ENCODE peak calls at places on chromosomes 16 and 17, in seven cellular contexts. T is right lobe of liver; R is fibroblast of lung; K is right cardiac atrium; F is heart right ventricle; W is effector memory CD4-positive, alpha-beta T cell; O is IMR-90. G is an unnamed sample.

GRCh38 chr16:48347980-48348379 is 37.2 kb downstream of the SIAH1 start:
- DNase-seq in T (no peak), R (no peak), K (no peak), F (no peak), W (no peak), O (no peak), G (no peak)

GRCh38 chr17:10772425-10773380 is 31.2 kb downstream of the TMEM238L start:
- DNase-seq in T (no peak), R (peak; percentile 8), K (no peak), F (no peak), W (no peak), O (peak; percentile 15), G (peak; percentile 15)

GRCh38 chr16:56268799-56269198 is 77.5 kb downstream of the GNAO1 start:
- DNase-seq in T (no peak), R (no peak), K (no peak), F (no peak), W (no peak), O (no peak), G (no peak)

GRCh38 chr16:52528393-52529080 is 18.4 kb downstream of the TOX3 start:
- DNase-seq in T (no peak), R (no peak), K (no peak), F (no peak), W (no peak), O (no peak), G (no peak)

GRCh38 chr17:13288248-13288647 is 270.4 kb upstream of the ELAC2 start:
- DNase-seq in T (no peak), R (no peak), K (no peak), F (no peak), W (no peak), O (no peak), G (no peak)

GRCh38 chr17:39167492-39167891 is 1.5 kb upstream of the ARL5C start:
- DNase-seq in T (no peak), R (peak; percentile 6), K (no peak), F (peak; percentile 40), W (no peak), O (no peak), G (no peak)

GRCh38 chr17:44628234-44629188 is 27.8 kb upstream of the MEIOC start:
- DNase-seq in T (peak; percentile 32), R (peak; percentile 44), K (peak; percentile 82), F (peak; percentile 66), W (no peak), O (no peak), G (no peak)

GRCh38 chr16:79772028-79772427 is 171.5 kb upstream of the MAF start:
- DNase-seq in T (no peak), R (no peak), K (no peak), F (no peak), W (no peak), O (no peak), G (no peak)

GRCh38 chr17:43832976-43833829 is at the start of gene MPP3:
- DNase-seq in T (peak; percentile 68), R (peak; percentile 59), K (peak; percentile 76), F (peak; percentile 76), W (peak; percentile 32), O (peak; percentile 59), G (peak; percentile 48)

GRCh38 chr16:72561-73537 is at the start of gene RHBDF1:
- DNase-seq in T (peak; percentile 76), R (peak; percentile 55), K (peak; percentile 74), F (peak; percentile 75), W (no peak), O (peak; percentile 47), G (no peak)

GRCh38 chr16:29664133-29664912 is 1.3 kb downstream of the SPN start:
- DNase-seq in T (peak; percentile 68), R (no peak), K (no peak), F (no peak), W (peak; percentile 28), O (no peak), G (peak; percentile 16)

GRCh38 chr17:57869599-57870282 is 19.9 kb upstream of the MRPS23 start:
- DNase-seq in T (no peak), R (peak; percentile 94), K (peak; percentile 8), F (peak; percentile 6), W (no peak), O (peak; percentile 97), G (no peak)

GRCh38 chr16:30740364-30741251 is 7.6 kb upstream of the PHKG2 start:
- DNase-seq in T (peak; percentile 77), R (peak; percentile 87), K (peak; percentile 91), F (peak; percentile 76), W (no peak), O (peak; percentile 55), G (no peak)

GRCh38 chr17:1109606-1110523 is 69.9 kb downstream of the ABR start:
- DNase-seq in T (no peak), R (no peak), K (peak; percentile 49), F (peak; percentile 70), W (no peak), O (no peak), G (no peak)

GRCh38 chr16:84367297-84367680 is 1.0 kb upstream of the ATP2C2 start:
- DNase-seq in T (no peak), R (no peak), K (no peak), F (no peak), W (no peak), O (no peak), G (no peak)

GRCh38 chr17:3695723-3696411 is at the start of gene P2RX5:
- DNase-seq in T (no peak), R (no peak), K (no peak), F (no peak), W (no peak), O (no peak), G (peak; percentile 26)

GRCh38 chr17:12537436-12537835 is 128.3 kb upstream of the MYOCD start:
- DNase-seq in T (no peak), R (no peak), K (no peak), F (no peak), W (no peak), O (peak; percentile 7), G (no peak)

GRCh38 chr17:19238167-19238505 is 970 bp downstream of the EPN2 start:
- DNase-seq in T (peak; percentile 68), R (no peak), K (peak; percentile 50), F (peak; percentile 38), W (no peak), O (no peak), G (no peak)

GRCh38 chr17:19242926-19243325 is 5.8 kb downstream of the EPN2 start:
- DNase-seq in T (no peak), R (no peak), K (no peak), F (no peak), W (no peak), O (no peak), G (no peak)

GRCh38 chr17:19242323-19242722 is 5.2 kb downstream of the EPN2 start:
- DNase-seq in T (no peak), R (no peak), K (no peak), F (no peak), W (no peak), O (no peak), G (no peak)

GRCh38 chr17:19239544-19239943 is 2.4 kb downstream of the EPN2 start:
- DNase-seq in T (no peak), R (no peak), K (peak; percentile 38), F (peak; percentile 32), W (no peak), O (no peak), G (no peak)

GRCh38 chr17:19237389-19238166 is 412 bp downstream of the EPN2 start:
- DNase-seq in T (peak; percentile 65), R (no peak), K (peak; percentile 45), F (peak; percentile 40), W (peak; percentile 2), O (no peak), G (peak; percentile 17)
- H3K9me3 ChIP-seq in T (no peaks in the 10 kb centered on the region), R (no peaks in the 10 kb centered on the region), K (no peaks in the 10 kb centered on the region), F (no peaks in the 10 kb centered on the region), W (no peaks in the 10 kb centered on the region), O (no peaks in the 10 kb centered on the region), G (no peaks in the 10 kb centered on the region)

GRCh38 chr16:89685916-89686315 is 573 bp upstream of the CDK10 start:
- DNase-seq in T (no peak), R (no peak), K (no peak), F (no peak), W (no peak), O (no peak), G (no peak)
- H3K9me3 ChIP-seq in T (no peaks in the 10 kb centered on the region), R (no peaks in the 10 kb centered on the region), K (no peaks in the 10 kb centered on the region), F (no peaks in the 10 kb centered on the region), W (no peaks in the 10 kb centered on the region), O (peaks cover 3% of the 10 kb centered on the region), G (no peaks in the 10 kb centered on the region)

GRCh38 chr16:35308674-35309073 is 1849.3 kb downstream of the TP53TG3F start:
- DNase-seq in T (no peak), R (no peak), K (no peak), F (no peak), W (no peak), O (no peak), G (no peak)

GRCh38 chr16:35314298-35314697 is 1854.9 kb downstream of the TP53TG3F start:
- DNase-seq in T (no peak), R (no peak), K (no peak), F (no peak), W (no peak), O (no peak), G (no peak)

GRCh38 chr16:35306915-35307314 is 1847.5 kb downstream of the TP53TG3F start:
- DNase-seq in T (no peak), R (no peak), K (no peak), F (no peak), W (no peak), O (no peak), G (no peak)

GRCh38 chr16:35311475-35311874 is 1852.1 kb downstream of the TP53TG3F start:
- DNase-seq in T (no peak), R (no peak), K (no peak), F (no peak), W (no peak), O (no peak), G (no peak)

DNA sequence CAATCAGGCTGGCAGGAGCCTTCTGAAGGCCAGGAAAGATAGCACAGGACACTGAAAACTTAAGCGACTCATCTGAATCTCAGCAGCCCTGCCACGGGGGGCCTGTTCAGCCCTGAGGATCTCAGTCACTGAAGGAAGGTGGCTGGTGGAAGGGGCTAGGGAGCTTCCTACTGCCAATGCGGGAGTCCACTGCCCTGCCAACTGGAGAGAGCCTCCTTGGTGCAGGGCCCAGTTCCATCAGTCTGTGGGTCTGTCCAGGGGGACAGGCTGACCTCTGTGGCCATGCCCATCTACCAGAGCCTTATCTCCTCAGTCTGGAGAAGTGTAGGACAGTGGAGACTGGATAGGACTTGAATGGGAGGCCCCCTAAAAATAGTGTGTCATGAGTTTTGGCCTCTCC is 1851.6 kb downstream of the TP53TG3F start:
- DNase-seq in T (no peak), R (no peak), K (no peak), F (no peak), W (no peak), O (no peak), G (no peak)
- H3K9me3 ChIP-seq in T (no peaks in the 10 kb centered on the region), R (no peaks in the 10 kb centered on the region), K (no peaks in the 10 kb centered on the region), F (peaks cover 10% of the 10 kb centered on the region), W (peaks cover 4% of the 10 kb centered on the region), O (peaks cover 34% of the 10 kb centered on the region), G (peaks cover 5% of the 10 kb centered on the region)

DNA sequence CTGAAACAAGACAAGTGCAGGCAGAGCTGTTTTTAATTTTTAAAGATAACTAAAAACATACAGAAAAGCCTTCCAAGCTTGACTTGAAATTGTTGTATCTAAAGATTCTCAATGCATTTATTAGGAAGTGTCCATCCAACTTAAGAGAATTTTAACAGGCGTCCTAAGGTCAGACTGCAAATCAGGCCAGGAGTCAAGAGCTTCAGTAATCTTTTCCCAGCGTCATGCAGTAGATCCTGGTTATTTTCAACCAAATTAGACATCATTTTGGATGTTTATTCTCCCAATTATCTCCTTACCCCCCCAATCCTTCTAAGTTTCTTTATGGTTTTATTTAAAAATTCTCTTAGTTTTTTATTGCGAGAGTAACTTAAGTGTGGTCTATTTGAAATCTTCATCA is 702.9 kb downstream of the KCNJ2 start:
- DNase-seq in T (no peak), R (no peak), K (no peak), F (no peak), W (no peak), O (no peak), G (no peak)
- H3K9me3 ChIP-seq in T (no peaks in the 10 kb centered on the region), R (no peaks in the 10 kb centered on the region), K (no peaks in the 10 kb centered on the region), F (no peaks in the 10 kb centered on the region), W (no peaks in the 10 kb centered on the region), O (no peaks in the 10 kb centered on the region), G (no peaks in the 10 kb centered on the region)

GRCh38 chr16:4940719-4941118 is 3.8 kb upstream of the PPL start:
- DNase-seq in T (no peak), R (no peak), K (no peak), F (no peak), W (no peak), O (no peak), G (no peak)
- H3K9me3 ChIP-seq in T (no peaks in the 10 kb centered on the region), R (no peaks in the 10 kb centered on the region), K (no peaks in the 10 kb centered on the region), F (no peaks in the 10 kb centered on the region), W (no peaks in the 10 kb centered on the region), O (no peaks in the 10 kb centered on the region), G (no peaks in the 10 kb centered on the region)

G was measured in T-helper 17 cell.